ENCODE peak calls at places on chromosome 16, in four cellular contexts. One of them, this sample, is unnamed.
A peak's percentile ranks its signal among the peaks of the same experiment; 100 is the strongest.

GRCh38 chr16:66521951-66522771 is 27.8 kb downstream of the TK2 start:
- DNase-seq in PC-9: peak; percentile 91
- DNase-seq in RWPE1: no peak
- DNase-seq in IMR-90: peak; percentile 76
- DNase-seq in this sample: no peak

GRCh38 chr16:47873434-47873833 is 282.4 kb downstream of the ABCC12 start:
- DNase-seq in PC-9: no peak
- DNase-seq in RWPE1: no peak
- DNase-seq in IMR-90: no peak
- DNase-seq in this sample: no peak

GRCh38 chr16:66107661-66108060 is 258.8 kb upstream of the CDH5 start:
- DNase-seq in PC-9: no peak
- DNase-seq in RWPE1: peak; percentile 55
- DNase-seq in IMR-90: peak; percentile 93
- DNase-seq in this sample: no peak

GRCh38 chr16:69917739-69918138 is 33.4 kb upstream of the CLEC18A start:
- DNase-seq in PC-9: peak; percentile 82
- DNase-seq in RWPE1: peak; percentile 87
- DNase-seq in IMR-90: peak; percentile 99
- DNase-seq in this sample: no peak

GRCh38 chr16:50381679-50382440 is 13.1 kb upstream of the BRD7 start:
- DNase-seq in PC-9: no peak
- DNase-seq in RWPE1: no peak
- DNase-seq in IMR-90: no peak
- DNase-seq in this sample: no peak

GRCh38 chr16:89958068-89958467 is 9.5 kb downstream of the DEF8 start:
- DNase-seq in PC-9: no peak
- DNase-seq in RWPE1: peak; percentile 38
- DNase-seq in IMR-90: peak; percentile 11
- DNase-seq in this sample: no peak

GRCh38 chr16:57609541-57610401 is 18.7 kb upstream of the ADGRG1 start:
- DNase-seq in PC-9: no peak
- DNase-seq in RWPE1: no peak
- DNase-seq in IMR-90: peak; percentile 54
- DNase-seq in this sample: no peak

GRCh38 chr16:49422896-49423295 is 49.3 kb downstream of the C16orf78 start:
- DNase-seq in PC-9: no peak
- DNase-seq in RWPE1: no peak
- DNase-seq in IMR-90: no peak
- DNase-seq in this sample: no peak

GRCh38 chr16:49441366-49441780 is 67.8 kb downstream of the C16orf78 start:
- DNase-seq in PC-9: no peak
- DNase-seq in RWPE1: no peak
- DNase-seq in IMR-90: no peak
- DNase-seq in this sample: no peak

GRCh38 chr16:30030841-30031413 is at the start of gene TLCD3B:
- DNase-seq in PC-9: no peak
- DNase-seq in RWPE1: no peak
- DNase-seq in IMR-90: no peak
- DNase-seq in this sample: no peak

GRCh38 chr16:27177031-27177774 is 26.1 kb upstream of the KDM8 start:
- DNase-seq in PC-9: no peak
- DNase-seq in RWPE1: peak; percentile 65
- DNase-seq in IMR-90: peak; percentile 93
- DNase-seq in this sample: no peak

GRCh38 chr16:68760671-68761275 is 23.7 kb downstream of the CDH1 start:
- DNase-seq in PC-9: peak; percentile 73
- DNase-seq in RWPE1: peak; percentile 87
- DNase-seq in IMR-90: peak; percentile 13
- DNase-seq in this sample: no peak

GRCh38 chr16:52069866-52070265 is 477.1 kb downstream of the TOX3 start:
- DNase-seq in PC-9: no peak
- DNase-seq in RWPE1: peak; percentile 34
- DNase-seq in IMR-90: peak; percentile 11
- DNase-seq in this sample: no peak

GRCh38 chr16:25585526-25585925 is 106.2 kb upstream of the HS3ST4 start:
- DNase-seq in PC-9: no peak
- DNase-seq in RWPE1: no peak
- DNase-seq in IMR-90: no peak
- DNase-seq in this sample: no peak

GRCh38 chr16:10937068-10937859 is 5.0 kb downstream of the DEXI start:
- DNase-seq in PC-9: no peak
- DNase-seq in RWPE1: no peak
- DNase-seq in IMR-90: no peak
- DNase-seq in this sample: no peak

GRCh38 chr16:53913920-53914319 is 210.0 kb downstream of the FTO start:
- DNase-seq in PC-9: no peak
- DNase-seq in RWPE1: no peak
- DNase-seq in IMR-90: no peak
- DNase-seq in this sample: no peak

GRCh38 chr16:59067207-59067606 is 333.1 kb upstream of the GOT2 start:
- DNase-seq in PC-9: no peak
- DNase-seq in RWPE1: no peak
- DNase-seq in IMR-90: peak; percentile 13
- DNase-seq in this sample: no peak

GRCh38 chr16:62194828-62195227 is 158.6 kb upstream of the CDH8 start:
- DNase-seq in PC-9: no peak
- DNase-seq in RWPE1: peak; percentile 11
- DNase-seq in IMR-90: no peak
- DNase-seq in this sample: no peak

DNA sequence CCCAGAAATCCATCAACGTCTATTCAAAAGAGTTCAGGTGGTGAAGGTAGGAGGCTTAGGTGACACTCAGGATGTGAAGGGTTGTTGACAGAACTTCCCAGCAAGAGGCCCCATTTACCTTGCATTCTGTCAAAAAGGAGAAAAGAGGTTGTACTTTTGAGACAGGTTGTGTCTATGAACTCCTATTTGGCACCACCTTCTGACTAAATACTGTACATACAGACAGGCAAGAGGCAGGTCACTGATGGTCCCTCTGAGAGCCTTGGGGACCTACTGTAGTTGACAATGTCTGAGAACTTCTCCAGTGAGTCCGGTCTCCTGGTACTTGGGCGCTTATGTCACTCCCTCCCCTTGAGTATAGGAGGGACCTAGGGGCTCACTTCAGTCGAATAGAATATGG is 479.3 kb upstream of the ZFHX3 start:
- DNase-seq in PC-9: no peak
- DNase-seq in RWPE1: no peak
- DNase-seq in IMR-90: peak; percentile 1
- DNase-seq in this sample: no peak
- TF ChIP-seq CTCF in PC-9: no peak
- TF ChIP-seq CTCF in RWPE1: no peak
- TF ChIP-seq CTCF in IMR-90: no peak
- TF ChIP-seq CTCF in this sample: no peak

GRCh38 chr16:1494129-1494640 is 1.0 kb downstream of the TELO2 start:
- DNase-seq in PC-9: peak; percentile 47
- DNase-seq in RWPE1: peak; percentile 57
- DNase-seq in IMR-90: peak; percentile 69
- DNase-seq in this sample: peak; percentile 52
- TF ChIP-seq CTCF in PC-9: peak; percentile 52
- TF ChIP-seq CTCF in RWPE1: peak; percentile 77
- TF ChIP-seq CTCF in IMR-90: peak; percentile 59
- TF ChIP-seq CTCF in this sample: peak; percentile 11

GRCh38 chr16:381788-382717 is at the start of gene PGAP6:
- DNase-seq in PC-9: peak; percentile 81
- DNase-seq in RWPE1: peak; percentile 71
- DNase-seq in IMR-90: peak; percentile 33
- DNase-seq in this sample: peak; percentile 47

GRCh38 chr16:380837-381787 is 666 bp downstream of the PGAP6 start:
- DNase-seq in PC-9: no peak
- DNase-seq in RWPE1: no peak
- DNase-seq in IMR-90: peak; percentile 10
- DNase-seq in this sample: peak; percentile 31

GRCh38 chr16:379961-380836 is 1.6 kb downstream of the PGAP6 start:
- DNase-seq in PC-9: no peak
- DNase-seq in RWPE1: no peak
- DNase-seq in IMR-90: no peak
- DNase-seq in this sample: no peak

GRCh38 chr16:386641-387156 is 4.9 kb upstream of the PGAP6 start:
- DNase-seq in PC-9: no peak
- DNase-seq in RWPE1: no peak
- DNase-seq in IMR-90: no peak
- DNase-seq in this sample: no peak

DNA sequence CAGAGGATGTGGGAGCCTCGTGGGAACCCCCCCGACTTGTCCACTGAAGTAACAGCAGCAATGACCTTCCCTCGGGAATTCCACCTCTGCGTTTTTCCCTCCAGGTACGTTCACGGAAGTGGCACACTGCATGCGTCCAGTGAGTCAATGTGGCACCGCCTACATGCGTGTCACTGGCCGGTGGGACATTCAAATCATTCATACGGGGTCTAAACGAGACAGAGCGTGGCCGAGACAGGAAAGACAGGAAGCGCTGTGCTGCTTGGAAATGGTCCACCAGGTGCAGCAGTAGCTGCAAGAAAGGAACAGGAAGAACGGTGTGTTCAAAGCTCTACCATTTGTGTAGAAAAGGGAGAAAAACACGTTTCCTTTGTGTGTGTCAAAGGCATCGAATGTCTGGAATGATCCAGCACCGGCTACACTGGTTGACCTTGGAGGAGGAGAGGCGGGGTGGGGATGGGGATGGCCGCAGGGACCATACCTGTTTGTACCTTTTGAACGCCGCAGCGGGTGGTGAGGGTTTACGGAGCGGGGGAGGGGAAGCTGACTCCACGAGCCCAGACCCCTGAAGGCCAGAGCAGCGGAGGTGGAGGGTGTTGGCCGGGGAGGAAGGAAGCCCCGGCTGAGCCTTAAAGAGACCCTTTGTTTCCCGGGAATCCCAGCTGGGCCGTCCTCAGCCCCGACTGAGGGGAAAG is 1.7 kb upstream of the PGAP6 start:
- DNase-seq in PC-9: peak; percentile 82
- DNase-seq in RWPE1: no peak
- DNase-seq in IMR-90: no peak
- DNase-seq in this sample: peak; percentile 19
- TF ChIP-seq CTCF in PC-9: no peak
- TF ChIP-seq CTCF in RWPE1: no peak
- TF ChIP-seq CTCF in IMR-90: no peak
- TF ChIP-seq CTCF in this sample: no peak

GRCh38 chr16:55651841-55652824 is 3.7 kb upstream of the SLC6A2 start:
- DNase-seq in PC-9: no peak
- DNase-seq in RWPE1: no peak
- DNase-seq in IMR-90: no peak
- DNase-seq in this sample: no peak
- TF ChIP-seq CTCF in PC-9: no peak
- TF ChIP-seq CTCF in RWPE1: no peak
- TF ChIP-seq CTCF in IMR-90: no peak
- TF ChIP-seq CTCF in this sample: no peak

GRCh38 chr16:46801428-46802049 is 29.4 kb downstream of the C16orf87 start:
- DNase-seq in PC-9: no peak
- DNase-seq in RWPE1: peak; percentile 30
- DNase-seq in IMR-90: peak; percentile 25
- DNase-seq in this sample: no peak
- TF ChIP-seq CTCF in PC-9: peak; percentile 68
- TF ChIP-seq CTCF in RWPE1: peak; percentile 56
- TF ChIP-seq CTCF in IMR-90: peak; percentile 50
- TF ChIP-seq CTCF in this sample: peak; percentile 37

DNA sequence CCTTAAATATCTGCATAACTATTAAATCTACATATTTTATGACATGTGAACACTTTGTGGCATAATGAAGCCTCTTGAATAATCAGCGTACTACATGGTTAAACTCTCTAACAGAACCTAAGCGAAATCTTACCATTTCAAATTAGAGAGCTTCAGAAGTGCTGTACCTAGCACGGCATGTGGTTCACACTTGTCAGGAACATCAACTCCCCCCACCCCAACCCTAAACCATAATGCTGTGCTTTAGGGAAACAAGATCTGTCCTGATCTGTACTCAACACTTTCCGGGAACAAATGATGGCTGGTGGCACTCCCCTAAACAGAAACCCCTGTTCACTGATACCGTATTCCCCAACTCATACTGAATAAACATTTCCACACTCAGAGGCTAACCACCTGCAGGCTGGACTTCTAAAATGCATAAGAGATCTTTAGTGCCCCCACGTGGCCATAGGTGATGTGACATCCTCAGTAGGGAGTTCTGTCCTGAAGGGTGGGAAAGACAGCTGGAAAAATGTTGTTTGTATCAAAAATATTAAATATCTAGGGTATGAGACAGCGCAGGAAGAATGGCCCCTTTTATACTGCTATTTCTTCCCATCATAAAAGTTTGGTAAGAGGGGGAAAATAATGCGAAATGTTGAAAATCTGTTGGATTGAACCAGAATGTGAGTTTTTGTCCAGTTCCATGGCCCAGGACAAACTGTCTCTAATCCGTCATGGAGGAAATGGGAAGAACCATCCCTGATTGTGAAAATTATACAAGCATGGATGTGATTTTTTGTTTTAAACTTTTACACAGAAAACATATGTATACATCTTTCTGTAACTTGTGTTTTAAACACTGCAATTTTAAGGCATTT is 88.6 kb downstream of the USP31 start:
- DNase-seq in PC-9: peak; percentile 66
- DNase-seq in RWPE1: peak; percentile 75
- DNase-seq in IMR-90: peak; percentile 77
- DNase-seq in this sample: no peak
- TF ChIP-seq CTCF in PC-9: peak; percentile 85
- TF ChIP-seq CTCF in RWPE1: peak; percentile 80
- TF ChIP-seq CTCF in IMR-90: peak; percentile 79
- TF ChIP-seq CTCF in this sample: peak; percentile 72